ENCODE peak calls at places on chromosome 11, in four cellular contexts. V, D, F and L are unnamed samples.

GRCh38 chr11:123062158-123062891 is 389 bp upstream of the HSPA8 start:
- DNase-seq in V (peak), D (peak), F (peak), L (peak)

GRCh38 chr11:120058931-120059330 is 79.0 kb downstream of the TRIM29 start:
- DNase-seq in V (no peak), D (no peak), F (no peak), L (no peak)

GRCh38 chr11:122785156-122785605 is 53.1 kb upstream of the CRTAM start:
- DNase-seq in V (no peak), D (no peak), F (peak), L (peak)

GRCh38 chr11:76654310-76654851 is 16.2 kb downstream of the LRRC32 start:
- DNase-seq in V (peak), D (peak), F (peak), L (peak)

GRCh38 chr11:120122921-120123683 is 14.8 kb downstream of the TRIM29 start:
- DNase-seq in V (no peak), D (no peak), F (no peak), L (no peak)

GRCh38 chr11:59141673-59142460 is 789 bp upstream of the FAM111A start:
- DNase-seq in V (no peak), D (peak), F (no peak), L (no peak)

GRCh38 chr11:85385561-85385960 is 241.6 kb downstream of the DLG2 start:
- DNase-seq in V (no peak), D (no peak), F (no peak), L (no peak)

GRCh38 chr11:117818036-117818858 is 6.3 kb downstream of the FXYD2 start:
- DNase-seq in V (no peak), D (peak), F (no peak), L (peak)

GRCh38 chr11:93524173-93524536 is 19.0 kb downstream of the SMCO4 start:
- DNase-seq in V (no peak), D (no peak), F (no peak), L (no peak)

GRCh38 chr11:65641233-65642013 is 3.5 kb downstream of the SIPA1 start:
- DNase-seq in V (no peak), D (no peak), F (no peak), L (no peak)

GRCh38 chr11:64799925-64800632 is 2.9 kb downstream of the MAP4K2 start:
- DNase-seq in V (no peak), D (no peak), F (no peak), L (no peak)

GRCh38 chr11:26297179-26297970 is 34.6 kb upstream of the ANO3 start:
- DNase-seq in V (no peak), D (peak), F (no peak), L (peak)

GRCh38 chr11:118939948-118940598 is 14.3 kb upstream of the BCL9L start:
- DNase-seq in V (no peak), D (no peak), F (no peak), L (peak)

GRCh38 chr11:44894217-44894617 is 56.5 kb downstream of the TP53I11 start:
- DNase-seq in V (peak), D (peak), F (peak), L (peak)

GRCh38 chr11:114115406-114116054 is 56.0 kb downstream of the ZBTB16 start:
- DNase-seq in V (no peak), D (no peak), F (no peak), L (no peak)

GRCh38 chr11:54603898-54604297 is at the start of gene OR4C46:
- DNase-seq in V (no peak), D (no peak), F (no peak), L (no peak)

GRCh38 chr11:68933605-68934320 is 30.1 kb downstream of the IGHMBP2 start:
- DNase-seq in V (no peak), D (no peak), F (no peak), L (no peak)

GRCh38 chr11:111344032-111344431 is 35.0 kb downstream of the POU2AF1 start:
- DNase-seq in V (peak), D (peak), F (peak), L (peak)

GRCh38 chr11:70400643-70401042 is 2.3 kb downstream of the CTTN start:
- DNase-seq in V (no peak), D (no peak), F (no peak), L (no peak)

GRCh38 chr11:43933608-43934358 is 8.7 kb upstream of the C11orf96 start:
- DNase-seq in V (no peak), D (peak), F (no peak), L (no peak)

GRCh38 chr11:43919852-43920597 is 22.4 kb upstream of the C11orf96 start:
- DNase-seq in V (no peak), D (peak), F (no peak), L (no peak)

GRCh38 chr11:9839550-9839949 is 175.7 kb downstream of the SWAP70 start:
- DNase-seq in V (no peak), D (no peak), F (no peak), L (no peak)

GRCh38 chr11:7582338-7582985 is 68.7 kb downstream of the PPFIBP2 start:
- DNase-seq in V (no peak), D (no peak), F (peak), L (no peak)

GRCh38 chr11:24132471-24132870 is 364.4 kb upstream of the LUZP2 start:
- DNase-seq in V (no peak), D (no peak), F (no peak), L (no peak)

GRCh38 chr11:69876013-69876412 is 56.8 kb upstream of the FGF3 start:
- DNase-seq in V (peak), D (no peak), F (no peak), L (no peak)

GRCh38 chr11:60924110-60924905 is at the start of gene TMEM132A:
- DNase-seq in V (peak), D (peak), F (peak), L (peak)

GRCh38 chr11:128802358-128802981 is 64.6 kb downstream of the KCNJ1 start:
- DNase-seq in V (no peak), D (no peak), F (no peak), L (no peak)

GRCh38 chr11:2552202-2552601 is 107.4 kb downstream of the KCNQ1 start:
- DNase-seq in V (no peak), D (no peak), F (no peak), L (no peak)
- TF ChIP-seq POLR2A in V (no peak), D (no peak), F (no peak), L (no peak)

DNA sequence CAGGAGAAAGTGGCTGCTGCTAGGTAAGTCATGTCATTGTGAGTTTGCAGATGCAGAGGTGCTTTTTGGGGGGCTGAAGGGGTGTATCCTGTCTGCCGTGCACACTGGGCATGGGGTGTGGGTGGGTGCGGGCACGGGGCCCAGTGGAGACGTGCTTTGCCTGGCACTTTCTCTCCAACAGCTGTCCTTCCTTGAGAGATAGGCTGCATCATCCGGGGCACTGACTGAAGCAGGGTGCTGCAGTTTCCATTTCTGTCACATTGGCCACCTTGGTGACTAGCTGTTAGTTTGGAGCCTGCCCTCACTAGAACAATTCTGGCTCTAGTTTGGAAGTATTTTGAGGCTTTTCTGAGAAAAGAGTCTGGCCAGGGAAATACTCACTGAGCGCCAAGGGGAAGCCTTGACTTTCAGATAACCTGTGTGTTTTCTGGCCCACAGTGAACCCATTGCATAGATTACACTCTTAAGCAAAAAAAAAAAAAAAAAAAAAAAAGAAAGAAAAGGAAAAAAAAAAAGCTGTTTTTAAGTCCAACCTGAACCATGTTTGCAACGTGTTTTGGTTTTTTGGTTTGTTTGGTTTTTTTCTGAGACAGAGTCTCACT is 219.2 kb downstream of the NAV2 start:
- DNase-seq in V (no peak), D (no peak), F (no peak), L (no peak)
- H3K27ac ChIP-seq in V (peak), D (no peak), F (no peak), L (no peak)

DNA sequence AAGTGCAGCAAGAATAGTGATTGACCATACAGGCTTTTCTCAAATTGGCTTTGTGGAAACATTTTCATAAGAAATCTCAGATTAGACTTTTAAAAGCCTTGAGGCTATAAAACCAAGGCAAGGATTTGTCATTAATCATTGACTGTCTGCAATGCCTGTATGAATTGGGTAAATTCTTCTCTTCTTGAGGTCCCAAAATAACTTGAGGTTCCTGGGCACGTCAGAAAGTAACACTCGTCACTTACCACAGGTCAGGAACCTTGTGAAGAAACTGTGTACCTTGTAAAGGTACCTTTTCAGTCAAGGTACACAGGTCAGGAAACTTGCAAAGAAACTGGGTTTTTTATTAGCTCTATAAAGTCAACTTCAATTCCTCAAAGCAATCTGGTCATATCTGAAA is 43.3 kb upstream of the SORL1 start:
- DNase-seq in V (no peak), D (no peak), F (no peak), L (no peak)
- TF ChIP-seq POLR2A in V (no peak), D (no peak), F (no peak), L (no peak)

DNA sequence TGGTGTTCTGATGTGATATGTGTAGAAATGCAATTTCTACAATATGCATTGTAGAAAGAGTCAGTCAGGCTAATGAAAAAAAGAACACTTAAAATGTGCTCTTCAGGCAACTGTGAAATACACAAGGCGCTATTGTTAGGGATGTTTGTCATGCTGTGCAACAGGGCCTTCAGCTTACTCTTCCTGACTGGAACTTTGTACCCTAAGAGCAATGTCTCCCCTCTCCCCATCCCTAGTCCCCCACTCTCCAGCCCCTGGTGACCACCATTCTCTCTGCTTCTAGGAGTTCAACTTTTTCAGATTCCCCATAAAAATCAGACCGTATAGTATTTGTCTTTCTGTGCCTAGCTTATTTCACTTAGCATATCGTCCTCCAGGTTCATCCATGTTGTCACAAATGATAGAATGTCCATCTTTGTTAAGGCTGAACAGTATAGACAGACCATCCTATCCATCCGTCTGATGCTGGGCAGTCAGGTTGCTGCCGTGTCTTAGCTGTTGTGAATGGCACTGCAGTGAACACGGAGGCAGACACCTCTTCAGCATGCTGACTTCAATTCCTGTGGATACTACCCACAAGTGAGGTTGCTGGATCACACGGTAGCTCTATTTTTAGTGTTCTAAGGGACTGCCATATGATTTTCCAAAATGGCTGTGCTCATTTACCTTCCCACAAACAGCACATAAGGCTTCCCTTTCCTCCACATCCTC is 10.7 kb downstream of the NDUFV1 start:
- DNase-seq in V (no peak), D (no peak), F (no peak), L (no peak)
- H3K27ac ChIP-seq in V (no peak), D (no peak), F (no peak), L (no peak)

GRCh38 chr11:57427692-57428082 is 766 bp upstream of the SLC43A3 start:
- DNase-seq in V (peak), D (peak), F (peak), L (peak)

GRCh38 chr11:57425565-57426438 is 1.1 kb downstream of the SLC43A3 start:
- DNase-seq in V (peak), D (peak), F (peak), L (peak)

GRCh38 chr11:57426439-57426753 is 525 bp downstream of the SLC43A3 start:
- DNase-seq in V (no peak), D (no peak), F (no peak), L (no peak)

GRCh38 chr11:57428643-57429042 is 1.7 kb upstream of the SLC43A3 start:
- DNase-seq in V (no peak), D (no peak), F (no peak), L (no peak)

DNA sequence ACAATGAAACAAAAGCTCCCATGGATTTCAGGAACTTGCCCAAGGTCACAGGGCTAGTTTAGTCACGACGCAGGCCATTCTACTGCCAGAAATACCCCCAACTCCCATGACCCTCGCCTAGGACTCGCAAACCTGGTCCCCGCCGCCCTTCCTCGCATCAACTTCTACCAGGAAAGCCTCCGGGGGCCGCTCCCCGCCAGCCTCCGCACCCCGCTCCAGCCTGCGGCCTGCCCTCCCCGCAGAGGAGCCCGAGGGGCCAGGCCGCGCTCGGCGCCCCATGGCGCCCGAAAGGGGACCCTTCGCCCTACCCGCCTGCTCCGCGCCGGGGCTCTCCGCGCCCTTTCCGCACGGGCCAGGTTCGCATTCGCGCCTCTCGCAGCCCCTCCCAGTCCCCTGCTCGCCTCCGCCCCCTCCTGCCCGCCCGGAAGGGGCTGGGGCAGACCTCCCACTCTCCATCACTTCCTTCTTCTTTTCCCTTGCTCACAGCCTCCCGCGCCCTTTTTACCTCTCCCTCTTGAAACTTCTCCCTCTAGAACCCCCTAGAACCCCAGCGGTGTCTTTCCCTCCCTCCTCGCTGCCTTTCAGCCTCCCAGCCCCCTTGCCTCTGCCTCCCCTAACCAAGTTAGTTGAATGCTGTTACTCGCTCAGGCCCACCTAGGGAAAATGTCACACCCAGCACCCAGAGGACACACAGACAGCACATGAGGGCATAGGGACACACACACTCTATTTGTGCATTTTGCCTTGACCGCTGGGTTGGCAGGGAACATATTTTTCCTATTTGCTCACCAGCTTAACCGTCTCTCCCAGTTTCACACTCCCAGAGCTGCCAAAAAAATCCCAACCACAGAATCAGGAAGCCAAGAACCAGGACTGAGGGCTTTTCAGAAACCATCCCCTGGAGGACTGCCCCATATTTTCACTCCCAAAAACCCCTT is at the start of gene SLC43A3:
- DNase-seq in V (peak), D (peak), F (peak), L (peak)
- TF ChIP-seq POLR2A in V (no peak), D (no peak), F (no peak), L (no peak)

DNA sequence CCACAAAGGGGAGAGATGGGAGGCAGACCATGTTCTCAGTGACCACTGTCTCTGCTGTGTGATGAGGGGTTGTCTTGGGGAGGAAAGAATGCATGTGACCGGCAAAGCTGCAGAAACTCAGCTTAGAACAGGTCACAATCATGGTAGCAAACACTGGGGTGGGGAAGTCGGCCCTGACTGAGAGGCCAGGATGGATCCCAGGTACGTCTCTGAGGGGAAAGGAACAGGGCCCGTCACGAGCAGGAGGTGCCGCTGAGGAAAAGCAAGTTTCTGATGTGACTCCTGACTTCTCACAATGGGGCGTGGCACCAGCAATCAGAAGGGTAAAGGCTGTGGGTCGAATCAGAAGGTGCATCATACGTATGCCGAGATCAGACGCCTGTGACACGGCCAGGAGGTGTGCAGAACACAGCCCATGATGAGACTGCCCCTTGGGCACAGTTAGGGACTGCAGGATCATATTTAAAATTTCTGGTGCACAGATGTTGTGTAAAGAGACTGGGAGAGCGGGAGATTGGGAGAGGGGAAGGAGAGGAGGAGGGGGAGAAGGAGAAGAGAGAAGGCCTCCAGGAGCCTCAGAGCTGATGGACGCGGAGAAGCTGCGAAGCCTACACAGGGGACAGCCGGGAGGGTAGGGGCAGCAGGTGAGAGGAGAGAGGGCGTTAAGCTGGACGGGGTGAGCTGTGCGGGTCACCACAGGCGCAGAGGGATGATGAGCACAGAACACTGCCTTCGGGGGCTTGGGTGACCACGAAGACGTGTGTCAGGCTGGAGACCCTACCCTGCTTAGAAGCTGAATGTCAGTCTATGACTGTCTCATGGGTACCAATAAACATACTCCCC is 30.7 kb downstream of the KRTAP5-5 start:
- DNase-seq in V (peak), D (no peak), F (peak), L (no peak)
- H3K27ac ChIP-seq in V (no peak), D (no peak), F (no peak), L (no peak)